ENCODE peak calls at places on chromosomes 7 and 10, in ten cellular contexts. One of them, this sample, is unnamed.

GRCh38 chr7:100013328-100013676 is 2.1 kb upstream of the ZKSCAN1 start:
- DNase-seq in mesendoderm: no peak
- DNase-seq in CD8-positive, alpha-beta T cell: no peak
- DNase-seq in upper lobe of left lung: no peak
- DNase-seq in heart right ventricle: no peak
- DNase-seq in keratinocyte: no peak
- DNase-seq in cardiac muscle cell: no peak
- DNase-seq in BE2C: no peak
- DNase-seq in ovary: no peak
- DNase-seq in tibial artery: peak; percentile 11
- DNase-seq in this sample: no peak

GRCh38 chr10:11331706-11332105 is 279.7 kb downstream of the USP6NL start:
- DNase-seq in BE2C: no peak
- DNase-seq in heart right ventricle: no peak
- DNase-seq in upper lobe of left lung: no peak
- DNase-seq in mesendoderm: no peak
- DNase-seq in keratinocyte: no peak
- DNase-seq in CD8-positive, alpha-beta T cell: no peak
- DNase-seq in cardiac muscle cell: peak; percentile 31
- DNase-seq in ovary: no peak
- DNase-seq in tibial artery: no peak
- DNase-seq in this sample: no peak

GRCh38 chr10:106083572-106083971 is 1080.9 kb downstream of the SORCS1 start:
- DNase-seq in keratinocyte: no peak
- DNase-seq in heart right ventricle: no peak
- DNase-seq in upper lobe of left lung: no peak
- DNase-seq in CD8-positive, alpha-beta T cell: no peak
- DNase-seq in mesendoderm: no peak
- DNase-seq in BE2C: no peak
- DNase-seq in cardiac muscle cell: no peak
- DNase-seq in ovary: no peak
- DNase-seq in tibial artery: no peak
- DNase-seq in this sample: no peak

GRCh38 chr7:71535616-71536015 is 403.7 kb downstream of the GALNT17 start:
- DNase-seq in keratinocyte: no peak
- DNase-seq in upper lobe of left lung: no peak
- DNase-seq in mesendoderm: no peak
- DNase-seq in tibial artery: no peak
- DNase-seq in heart right ventricle: no peak
- DNase-seq in BE2C: no peak
- DNase-seq in CD8-positive, alpha-beta T cell: no peak
- DNase-seq in ovary: no peak
- DNase-seq in cardiac muscle cell: no peak
- DNase-seq in this sample: no peak

GRCh38 chr10:90913774-90914420 is 7.0 kb downstream of the ANKRD1 start:
- DNase-seq in keratinocyte: no peak
- DNase-seq in cardiac muscle cell: no peak
- DNase-seq in ovary: no peak
- DNase-seq in tibial artery: no peak
- DNase-seq in mesendoderm: no peak
- DNase-seq in BE2C: no peak
- DNase-seq in upper lobe of left lung: no peak
- DNase-seq in CD8-positive, alpha-beta T cell: no peak
- DNase-seq in heart right ventricle: no peak
- DNase-seq in this sample: no peak

GRCh38 chr10:133464582-133465031 is 10.9 kb downstream of the SCART1 start:
- DNase-seq in CD8-positive, alpha-beta T cell: no peak
- DNase-seq in heart right ventricle: no peak
- DNase-seq in upper lobe of left lung: no peak
- DNase-seq in BE2C: no peak
- DNase-seq in cardiac muscle cell: no peak
- DNase-seq in tibial artery: peak; percentile 43
- DNase-seq in ovary: no peak
- DNase-seq in mesendoderm: no peak
- DNase-seq in keratinocyte: no peak
- DNase-seq in this sample: no peak

GRCh38 chr7:15603124-15603523 is 41.3 kb upstream of the AGMO start:
- DNase-seq in mesendoderm: no peak
- DNase-seq in BE2C: no peak
- DNase-seq in CD8-positive, alpha-beta T cell: no peak
- DNase-seq in keratinocyte: no peak
- DNase-seq in upper lobe of left lung: no peak
- DNase-seq in tibial artery: no peak
- DNase-seq in heart right ventricle: no peak
- DNase-seq in ovary: no peak
- DNase-seq in cardiac muscle cell: peak; percentile 2
- DNase-seq in this sample: no peak

GRCh38 chr10:74871595-74872382 is 45.4 kb downstream of the KAT6B start:
- DNase-seq in heart right ventricle: no peak
- DNase-seq in CD8-positive, alpha-beta T cell: no peak
- DNase-seq in upper lobe of left lung: no peak
- DNase-seq in tibial artery: no peak
- DNase-seq in mesendoderm: no peak
- DNase-seq in ovary: no peak
- DNase-seq in BE2C: no peak
- DNase-seq in keratinocyte: no peak
- DNase-seq in cardiac muscle cell: no peak
- DNase-seq in this sample: no peak

GRCh38 chr7:151838861-151839381 is 38.0 kb downstream of the PRKAG2 start:
- DNase-seq in keratinocyte: no peak
- DNase-seq in upper lobe of left lung: peak; percentile 42
- DNase-seq in ovary: no peak
- DNase-seq in BE2C: no peak
- DNase-seq in mesendoderm: no peak
- DNase-seq in tibial artery: no peak
- DNase-seq in cardiac muscle cell: no peak
- DNase-seq in heart right ventricle: no peak
- DNase-seq in CD8-positive, alpha-beta T cell: peak; percentile 32
- DNase-seq in this sample: no peak

GRCh38 chr10:27470890-27471289 is 33.2 kb upstream of the RAB18 start:
- DNase-seq in keratinocyte: no peak
- DNase-seq in heart right ventricle: no peak
- DNase-seq in mesendoderm: peak; percentile 74
- DNase-seq in upper lobe of left lung: no peak
- DNase-seq in tibial artery: no peak
- DNase-seq in CD8-positive, alpha-beta T cell: no peak
- DNase-seq in cardiac muscle cell: no peak
- DNase-seq in BE2C: no peak
- DNase-seq in ovary: no peak
- DNase-seq in this sample: no peak

GRCh38 chr10:92011560-92012214 is 88.1 kb downstream of the BTAF1 start:
- DNase-seq in mesendoderm: peak; percentile 60
- DNase-seq in keratinocyte: peak; percentile 21
- DNase-seq in cardiac muscle cell: peak; percentile 56
- DNase-seq in upper lobe of left lung: no peak
- DNase-seq in tibial artery: no peak
- DNase-seq in ovary: no peak
- DNase-seq in heart right ventricle: no peak
- DNase-seq in BE2C: no peak
- DNase-seq in CD8-positive, alpha-beta T cell: no peak
- DNase-seq in this sample: peak; percentile 50

GRCh38 chr7:117053407-117053806 is 100.1 kb downstream of the ST7 start:
- DNase-seq in keratinocyte: no peak
- DNase-seq in tibial artery: no peak
- DNase-seq in mesendoderm: no peak
- DNase-seq in ovary: no peak
- DNase-seq in CD8-positive, alpha-beta T cell: no peak
- DNase-seq in BE2C: no peak
- DNase-seq in cardiac muscle cell: peak; percentile 31
- DNase-seq in upper lobe of left lung: no peak
- DNase-seq in heart right ventricle: no peak
- DNase-seq in this sample: no peak

GRCh38 chr10:132449051-132449825 is 52.2 kb downstream of the PWWP2B start:
- DNase-seq in upper lobe of left lung: peak; percentile 87
- DNase-seq in cardiac muscle cell: no peak
- DNase-seq in ovary: no peak
- DNase-seq in heart right ventricle: no peak
- DNase-seq in keratinocyte: no peak
- DNase-seq in BE2C: peak; percentile 58
- DNase-seq in mesendoderm: no peak
- DNase-seq in CD8-positive, alpha-beta T cell: no peak
- DNase-seq in tibial artery: peak; percentile 86
- DNase-seq in this sample: no peak

GRCh38 chr7:122303522-122303970 is 1.0 kb downstream of the FEZF1 start:
- DNase-seq in ovary: no peak
- DNase-seq in heart right ventricle: no peak
- DNase-seq in upper lobe of left lung: no peak
- DNase-seq in cardiac muscle cell: no peak
- DNase-seq in keratinocyte: no peak
- DNase-seq in tibial artery: peak; percentile 59
- DNase-seq in CD8-positive, alpha-beta T cell: no peak
- DNase-seq in BE2C: no peak
- DNase-seq in mesendoderm: peak; percentile 32
- DNase-seq in this sample: no peak

GRCh38 chr7:2242541-2243482 is 786 bp downstream of the NUDT1 start:
- DNase-seq in CD8-positive, alpha-beta T cell: no peak
- DNase-seq in BE2C: no peak
- DNase-seq in cardiac muscle cell: no peak
- DNase-seq in tibial artery: no peak
- DNase-seq in ovary: no peak
- DNase-seq in keratinocyte: no peak
- DNase-seq in mesendoderm: peak; percentile 62
- DNase-seq in heart right ventricle: no peak
- DNase-seq in upper lobe of left lung: no peak
- DNase-seq in this sample: no peak

GRCh38 chr7:132574281-132574680 is 2.0 kb downstream of the PLXNA4 start:
- DNase-seq in tibial artery: no peak
- DNase-seq in upper lobe of left lung: no peak
- DNase-seq in keratinocyte: no peak
- DNase-seq in heart right ventricle: no peak
- DNase-seq in mesendoderm: no peak
- DNase-seq in ovary: no peak
- DNase-seq in CD8-positive, alpha-beta T cell: no peak
- DNase-seq in BE2C: no peak
- DNase-seq in cardiac muscle cell: no peak
- DNase-seq in this sample: no peak

GRCh38 chr7:132575987-132576722 is at the start of gene PLXNA4:
- DNase-seq in keratinocyte: no peak
- DNase-seq in tibial artery: no peak
- DNase-seq in cardiac muscle cell: peak; percentile 27
- DNase-seq in upper lobe of left lung: no peak
- DNase-seq in mesendoderm: no peak
- DNase-seq in heart right ventricle: no peak
- DNase-seq in CD8-positive, alpha-beta T cell: no peak
- DNase-seq in BE2C: peak; percentile 49
- DNase-seq in ovary: peak; percentile 27
- DNase-seq in this sample: no peak

GRCh38 chr7:132571970-132572369 is 4.3 kb downstream of the PLXNA4 start:
- DNase-seq in BE2C: no peak
- DNase-seq in heart right ventricle: no peak
- DNase-seq in CD8-positive, alpha-beta T cell: no peak
- DNase-seq in mesendoderm: no peak
- DNase-seq in keratinocyte: no peak
- DNase-seq in upper lobe of left lung: no peak
- DNase-seq in ovary: no peak
- DNase-seq in cardiac muscle cell: no peak
- DNase-seq in tibial artery: no peak
- DNase-seq in this sample: no peak

GRCh38 chr7:132575336-132575986 is 809 bp downstream of the PLXNA4 start:
- DNase-seq in BE2C: peak; percentile 70
- DNase-seq in keratinocyte: no peak
- DNase-seq in CD8-positive, alpha-beta T cell: no peak
- DNase-seq in mesendoderm: peak; percentile 70
- DNase-seq in cardiac muscle cell: peak; percentile 78
- DNase-seq in ovary: peak; percentile 67
- DNase-seq in heart right ventricle: peak; percentile 65
- DNase-seq in tibial artery: peak; percentile 76
- DNase-seq in upper lobe of left lung: no peak
- DNase-seq in this sample: no peak

GRCh38 chr7:132573237-132573636 is 3.0 kb downstream of the PLXNA4 start:
- DNase-seq in keratinocyte: no peak
- DNase-seq in upper lobe of left lung: no peak
- DNase-seq in BE2C: no peak
- DNase-seq in heart right ventricle: no peak
- DNase-seq in mesendoderm: no peak
- DNase-seq in cardiac muscle cell: no peak
- DNase-seq in ovary: no peak
- DNase-seq in tibial artery: no peak
- DNase-seq in CD8-positive, alpha-beta T cell: no peak
- DNase-seq in this sample: no peak
- H3K27me3 ChIP-seq in keratinocyte: peaks cover 87% of the 10 kb centered on the region
- H3K27me3 ChIP-seq in upper lobe of left lung: peaks cover 8% of the 10 kb centered on the region
- H3K27me3 ChIP-seq in BE2C: no peaks in the 10 kb centered on the region
- H3K27me3 ChIP-seq in heart right ventricle: peaks cover 84% of the 10 kb centered on the region
- H3K27me3 ChIP-seq in mesendoderm: peaks cover 55% of the 10 kb centered on the region
- H3K27me3 ChIP-seq in cardiac muscle cell: peaks cover 91% of the 10 kb centered on the region
- H3K27me3 ChIP-seq in ovary: no peaks in the 10 kb centered on the region
- H3K27me3 ChIP-seq in tibial artery: peaks cover 37% of the 10 kb centered on the region
- H3K27me3 ChIP-seq in CD8-positive, alpha-beta T cell: peaks cover 23% of the 10 kb centered on the region
- H3K27me3 ChIP-seq in this sample: peaks cover 65% of the 10 kb centered on the region

GRCh38 chr7:155459867-155460461 is 2.0 kb downstream of the EN2 start:
- DNase-seq in keratinocyte: no peak
- DNase-seq in mesendoderm: no peak
- DNase-seq in tibial artery: no peak
- DNase-seq in CD8-positive, alpha-beta T cell: no peak
- DNase-seq in BE2C: no peak
- DNase-seq in upper lobe of left lung: no peak
- DNase-seq in ovary: no peak
- DNase-seq in cardiac muscle cell: no peak
- DNase-seq in heart right ventricle: no peak
- DNase-seq in this sample: no peak
- H3K27me3 ChIP-seq in keratinocyte: peaks cover 97% of the 10 kb centered on the region
- H3K27me3 ChIP-seq in mesendoderm: peaks cover 84% of the 10 kb centered on the region
- H3K27me3 ChIP-seq in tibial artery: peaks cover 96% of the 10 kb centered on the region
- H3K27me3 ChIP-seq in CD8-positive, alpha-beta T cell: peaks cover 61% of the 10 kb centered on the region
- H3K27me3 ChIP-seq in BE2C: peaks cover 97% of the 10 kb centered on the region
- H3K27me3 ChIP-seq in upper lobe of left lung: peaks cover 16% of the 10 kb centered on the region
- H3K27me3 ChIP-seq in ovary: no peaks in the 10 kb centered on the region
- H3K27me3 ChIP-seq in cardiac muscle cell: peaks cover 97% of the 10 kb centered on the region
- H3K27me3 ChIP-seq in heart right ventricle: peaks cover 97% of the 10 kb centered on the region
- H3K27me3 ChIP-seq in this sample: peaks cover 85% of the 10 kb centered on the region

GRCh38 chr10:62327897-62328296 is 46.3 kb upstream of the ZNF365 start:
- DNase-seq in tibial artery: no peak
- DNase-seq in cardiac muscle cell: no peak
- DNase-seq in BE2C: no peak
- DNase-seq in ovary: no peak
- DNase-seq in heart right ventricle: no peak
- DNase-seq in upper lobe of left lung: no peak
- DNase-seq in mesendoderm: no peak
- DNase-seq in keratinocyte: no peak
- DNase-seq in CD8-positive, alpha-beta T cell: no peak
- DNase-seq in this sample: no peak
- H3K27me3 ChIP-seq in tibial artery: no peaks in the 10 kb centered on the region
- H3K27me3 ChIP-seq in cardiac muscle cell: no peaks in the 10 kb centered on the region
- H3K27me3 ChIP-seq in BE2C: no peaks in the 10 kb centered on the region
- H3K27me3 ChIP-seq in ovary: no peaks in the 10 kb centered on the region
- H3K27me3 ChIP-seq in heart right ventricle: no peaks in the 10 kb centered on the region
- H3K27me3 ChIP-seq in upper lobe of left lung: no peaks in the 10 kb centered on the region
- H3K27me3 ChIP-seq in mesendoderm: no peaks in the 10 kb centered on the region
- H3K27me3 ChIP-seq in keratinocyte: no peaks in the 10 kb centered on the region
- H3K27me3 ChIP-seq in CD8-positive, alpha-beta T cell: no peaks in the 10 kb centered on the region
- H3K27me3 ChIP-seq in this sample: no peaks in the 10 kb centered on the region

DNA sequence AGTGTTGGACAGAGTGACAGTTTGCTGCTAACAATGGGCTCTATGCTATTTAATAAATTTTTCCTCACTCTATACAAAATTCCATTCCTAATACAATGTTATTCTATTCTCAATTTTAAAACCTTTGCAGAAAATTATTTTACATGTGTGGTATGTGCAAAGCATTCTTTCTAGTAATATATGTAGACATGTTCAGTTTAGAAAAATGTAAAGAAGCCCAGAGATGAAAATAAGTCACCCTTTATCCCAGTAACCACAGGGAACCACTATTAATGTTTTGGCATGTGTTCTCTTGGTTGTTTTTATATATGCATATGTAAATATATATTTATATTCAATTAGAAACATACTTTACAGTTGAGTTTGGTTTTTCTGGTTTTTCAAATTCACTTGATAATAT is 14.8 kb upstream of the GLCCI1 start:
- DNase-seq in keratinocyte: no peak
- DNase-seq in cardiac muscle cell: no peak
- DNase-seq in tibial artery: no peak
- DNase-seq in BE2C: no peak
- DNase-seq in upper lobe of left lung: no peak
- DNase-seq in ovary: no peak
- DNase-seq in CD8-positive, alpha-beta T cell: no peak
- DNase-seq in mesendoderm: no peak
- DNase-seq in heart right ventricle: no peak
- DNase-seq in this sample: no peak
- H3K27me3 ChIP-seq in keratinocyte: no peaks in the 10 kb centered on the region
- H3K27me3 ChIP-seq in cardiac muscle cell: peaks cover 4% of the 10 kb centered on the region
- H3K27me3 ChIP-seq in tibial artery: no peaks in the 10 kb centered on the region
- H3K27me3 ChIP-seq in BE2C: no peaks in the 10 kb centered on the region
- H3K27me3 ChIP-seq in upper lobe of left lung: no peaks in the 10 kb centered on the region
- H3K27me3 ChIP-seq in ovary: no peaks in the 10 kb centered on the region
- H3K27me3 ChIP-seq in CD8-positive, alpha-beta T cell: no peaks in the 10 kb centered on the region
- H3K27me3 ChIP-seq in mesendoderm: no peaks in the 10 kb centered on the region
- H3K27me3 ChIP-seq in heart right ventricle: no peaks in the 10 kb centered on the region
- H3K27me3 ChIP-seq in this sample: no peaks in the 10 kb centered on the region

This sample was measured in kidney epithelial cell.